ENCODE peak calls at places on chromosome 19, in four cellular contexts. O is thoracic aorta, K is endodermal cell, A is neural progenitor cell. H is an unnamed sample. For H3K27me3 and H3K4me1, the result is how much of the 10 kb centered on the place peaks cover.

GRCh38 chr19:2477141-2477710 is 1.3 kb downstream of the GADD45B start:
- DNase-seq in O (no peak), A (peak), K (peak), H (no peak)

GRCh38 chr19:47801270-47801669 is 3.1 kb downstream of the TPRX1 start:
- DNase-seq in O (no peak), K (no peak), A (no peak), H (no peak)

GRCh38 chr19:57664269-57665127 is 4.2 kb upstream of the ZSCAN4 start:
- DNase-seq in O (no peak), K (peak), A (peak), H (peak)

GRCh38 chr19:47093254-47093653 is 20.3 kb downstream of the ZC3H4 start:
- DNase-seq in A (no peak), K (no peak), O (no peak), H (no peak)

GRCh38 chr19:42325896-42326771 is 699 bp downstream of the MEGF8 start:
- DNase-seq in O (no peak), K (peak), A (no peak), H (no peak)

GRCh38 chr19:58252102-58252685 is 23.5 kb downstream of the ZNF544 start:
- DNase-seq in O (no peak), A (peak), K (no peak), H (no peak)

GRCh38 chr19:7894612-7895309 is 6.5 kb downstream of the LRRC8E start:
- DNase-seq in K (no peak), A (no peak), O (no peak), H (no peak)

GRCh38 chr19:46017095-46017429 is 5.8 kb downstream of the PGLYRP1 start:
- DNase-seq in K (no peak), O (no peak), A (no peak), H (no peak)

GRCh38 chr19:8396563-8397203 is 6.5 kb downstream of the RAB11B start:
- DNase-seq in K (peak), O (no peak), A (peak), H (peak)

GRCh38 chr19:2557093-2557440 is 81.1 kb downstream of the GADD45B start:
- DNase-seq in K (no peak), A (no peak), O (no peak), H (no peak)

GRCh38 chr19:6772028-6772865 is at the start of gene VAV1:
- DNase-seq in K (peak), O (no peak), A (no peak), H (peak)

GRCh38 chr19:7982651-7983099 is 22.8 kb downstream of the ELAVL1 start:
- DNase-seq in O (no peak), K (no peak), A (no peak), H (no peak)

GRCh38 chr19:41548954-41549688 is 26.8 kb upstream of the CEACAM21 start:
- DNase-seq in O (no peak), A (peak), K (peak), H (peak)

GRCh38 chr19:16661480-16662034 is 618 bp downstream of the TMEM38A start:
- DNase-seq in K (peak), O (peak), A (peak), H (no peak)

GRCh38 chr19:33806434-33806881 is 9.8 kb downstream of the KCTD15 start:
- DNase-seq in O (no peak), A (no peak), K (no peak), H (no peak)

GRCh38 chr19:57887195-57887941 is 1.5 kb downstream of the ZNF814 start:
- DNase-seq in O (no peak), A (peak), K (peak), H (no peak)

GRCh38 chr19:47369923-47370625 is 21.0 kb downstream of the DHX34 start:
- DNase-seq in O (no peak), K (no peak), A (no peak), H (no peak)

GRCh38 chr19:12721656-12722565 is 1.8 kb downstream of the TNPO2 start:
- DNase-seq in A (peak), O (no peak), K (peak), H (peak)

GRCh38 chr19:8261881-8262280 is 46.3 kb downstream of the CD320 start:
- DNase-seq in A (no peak), K (no peak), O (no peak), H (no peak)

GRCh38 chr19:54252243-54252642 is 4.8 kb downstream of the LILRB5 start:
- DNase-seq in K (no peak), O (no peak), A (no peak), H (no peak)

GRCh38 chr19:54252845-54253244 is 4.2 kb downstream of the LILRB5 start:
- DNase-seq in K (no peak), O (no peak), A (no peak), H (no peak)

GRCh38 chr19:54247106-54247930 is 4.7 kb upstream of the LILRA6 start:
- DNase-seq in K (peak), A (no peak), O (no peak), H (no peak)

GRCh38 chr19:54245936-54246335 is 3.3 kb upstream of the LILRA6 start:
- DNase-seq in O (no peak), A (no peak), K (peak), H (no peak)

DNA sequence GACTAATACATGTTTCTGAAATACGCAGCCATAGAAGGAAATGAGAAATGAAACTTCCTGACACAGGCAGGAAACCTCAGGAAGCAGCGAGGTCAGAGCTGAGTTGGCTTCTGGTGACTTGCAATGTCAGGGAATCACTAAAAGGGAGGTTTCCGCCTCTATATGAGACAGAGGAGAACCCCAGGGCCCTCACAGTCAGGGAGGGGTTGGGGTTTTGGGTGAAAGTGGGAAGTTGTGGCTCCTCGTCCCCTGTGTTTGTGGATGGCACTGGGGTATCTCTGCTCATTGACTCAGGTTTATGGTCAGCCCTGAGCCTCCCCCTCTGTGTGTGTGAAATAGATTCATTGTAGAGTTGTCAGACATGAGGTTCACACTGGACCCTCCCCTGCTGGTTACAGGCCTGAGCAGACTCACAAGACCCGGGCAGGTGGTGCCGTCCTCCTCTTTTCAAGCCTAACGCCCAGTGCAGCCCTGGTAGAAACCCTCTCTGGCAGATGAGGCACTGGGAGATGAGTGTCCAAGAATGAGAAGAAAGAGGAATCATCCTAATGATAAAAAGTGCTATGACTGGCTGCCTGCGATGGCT is 5.5 kb upstream of the LILRA6 start:
- DNase-seq in K (peak), O (no peak), A (no peak), H (no peak)
- H3K27me3 ChIP-seq in K (under half), O (under half), A (under half), H (under half)

GRCh38 chr19:49553451-49554271 is 25.9 kb downstream of the RCN3 start:
- DNase-seq in K (no peak), A (no peak), O (no peak), H (peak)
- H3K4me1 ChIP-seq in K (under half), A (under half), O (under half), H (half or more)

GRCh38 chr19:38725469-38726283 is 18.6 kb downstream of the CAPN12 start:
- DNase-seq in O (no peak), K (no peak), A (no peak), H (no peak)
- H3K27ac ChIP-seq in O (peak), K (no peak), A (no peak), H (no peak)

GRCh38 chr19:3807131-3807480 is 20.9 kb upstream of the MATK start:
- DNase-seq in A (no peak), K (peak), O (no peak), H (no peak)
- H3K27me3 ChIP-seq in A (under half), K (under half), O (under half), H (under half)

GRCh38 chr19:38728752-38729541 is 15.3 kb downstream of the CAPN12 start:
- DNase-seq in A (no peak), K (no peak), O (no peak), H (no peak)
- H3K4me1 ChIP-seq in A (under half), K (under half), O (under half), H (under half)

GRCh38 chr19:11248852-11249251 is 9.4 kb downstream of the ANGPTL8 start:
- DNase-seq in O (no peak), A (no peak), K (no peak), H (no peak)
- H3K27ac ChIP-seq in O (no peak), A (no peak), K (no peak), H (no peak)

GRCh38 chr19:1452802-1453524 is 3.0 kb downstream of the APC2 start:
- DNase-seq in O (no peak), A (no peak), K (peak), H (no peak)
- H3K27me3 ChIP-seq in O (under half), A (half or more), K (half or more), H (under half)

GRCh38 chr19:35296644-35297514 is 4.9 kb downstream of the MAG start:
- DNase-seq in A (no peak), K (no peak), O (no peak), H (no peak)
- H3K4me1 ChIP-seq in A (under half), K (under half), O (under half), H (under half)

DNA sequence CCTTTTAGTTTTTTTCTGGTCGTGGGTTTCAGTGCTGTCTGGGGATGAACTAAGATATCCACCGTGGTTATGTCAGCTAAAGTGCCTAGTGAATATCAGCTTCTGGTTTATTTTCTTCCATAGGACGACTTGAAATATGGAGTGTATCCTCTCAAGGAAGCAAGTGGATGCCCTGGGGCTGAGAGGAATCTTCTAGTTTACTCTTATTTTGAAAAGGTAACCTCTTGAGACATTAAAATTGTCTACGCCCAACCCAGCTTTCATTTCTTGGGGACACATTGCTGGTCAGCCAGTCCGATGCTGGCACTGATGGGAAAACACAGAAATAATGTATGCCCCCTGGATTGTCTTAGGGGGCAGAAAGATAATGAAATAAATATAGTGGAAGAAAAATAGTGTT is 1.6 kb downstream of the ZNF431 start:
- DNase-seq in K (no peak), A (no peak), O (no peak), H (no peak)
- H3K27ac ChIP-seq in K (no peak), A (no peak), O (no peak), H (no peak)

DNA sequence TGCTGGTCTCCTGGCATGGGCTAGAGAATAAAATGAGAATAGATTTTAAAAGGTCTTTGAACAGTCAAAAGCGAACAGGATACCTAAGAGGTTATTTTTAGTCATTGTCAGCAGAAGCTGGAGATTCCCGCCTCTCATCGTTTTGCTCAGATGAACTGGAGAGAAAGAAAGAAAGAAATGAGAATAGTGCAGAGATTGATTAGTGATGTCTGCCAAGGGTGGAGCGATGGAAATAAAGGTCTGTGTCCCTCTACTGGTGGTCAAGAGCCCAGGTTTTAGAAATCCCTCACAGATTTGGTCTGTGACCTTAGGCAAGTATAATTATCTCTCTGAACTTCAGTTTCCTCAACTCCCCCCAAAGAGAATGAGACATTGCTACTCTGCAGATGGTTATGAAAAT is 5.4 kb downstream of the NCAN start:
- DNase-seq in A (no peak), O (no peak), K (no peak), H (no peak)
- H3K27me3 ChIP-seq in A (under half), O (under half), K (under half), H (under half)